ENCODE peak calls at places on chromosomes 3 and 15, in five cellular contexts. One of them, this sample, is unnamed. For H3K4me1, the result is how much of the 10 kb centered on the place peaks cover.

GRCh38 chr15:58260911-58261267 is 122.7 kb downstream of the AQP9 start:
- DNase-seq in MM.1S: no peak
- DNase-seq in hepatocyte: no peak
- DNase-seq in endothelial cell of umbilical vein: no peak
- DNase-seq in fibroblast of lung: peak
- DNase-seq in this sample: no peak

GRCh38 chr3:68057637-68058320 is 403.4 kb upstream of the SUCLG2 start:
- DNase-seq in fibroblast of lung: no peak
- DNase-seq in endothelial cell of umbilical vein: no peak
- DNase-seq in hepatocyte: no peak
- DNase-seq in MM.1S: no peak
- DNase-seq in this sample: no peak

GRCh38 chr15:81955709-81956108 is 90.1 kb downstream of the MEX3B start:
- DNase-seq in hepatocyte: no peak
- DNase-seq in endothelial cell of umbilical vein: no peak
- DNase-seq in MM.1S: no peak
- DNase-seq in fibroblast of lung: peak
- DNase-seq in this sample: no peak

GRCh38 chr15:25095179-25095578 is 140.4 kb downstream of the SNRPN start:
- DNase-seq in endothelial cell of umbilical vein: no peak
- DNase-seq in fibroblast of lung: no peak
- DNase-seq in MM.1S: no peak
- DNase-seq in hepatocyte: no peak
- DNase-seq in this sample: no peak

GRCh38 chr3:171000281-171000680 is 26.2 kb downstream of the SLC2A2 start:
- DNase-seq in fibroblast of lung: no peak
- DNase-seq in endothelial cell of umbilical vein: no peak
- DNase-seq in MM.1S: no peak
- DNase-seq in hepatocyte: no peak
- DNase-seq in this sample: no peak

GRCh38 chr3:141877911-141878310 is 1.5 kb downstream of the ATP1B3 start:
- DNase-seq in MM.1S: no peak
- DNase-seq in hepatocyte: peak
- DNase-seq in fibroblast of lung: peak
- DNase-seq in endothelial cell of umbilical vein: peak
- DNase-seq in this sample: peak

GRCh38 chr15:58330468-58330793 is 101.4 kb upstream of the LIPC start:
- DNase-seq in MM.1S: no peak
- DNase-seq in hepatocyte: no peak
- DNase-seq in endothelial cell of umbilical vein: no peak
- DNase-seq in fibroblast of lung: no peak
- DNase-seq in this sample: no peak

GRCh38 chr15:98077186-98077585 is 116.7 kb downstream of the ARRDC4 start:
- DNase-seq in fibroblast of lung: no peak
- DNase-seq in hepatocyte: peak
- DNase-seq in MM.1S: no peak
- DNase-seq in endothelial cell of umbilical vein: no peak
- DNase-seq in this sample: no peak

GRCh38 chr15:73573572-73573971 is 59.6 kb downstream of the NPTN start:
- DNase-seq in hepatocyte: peak
- DNase-seq in MM.1S: no peak
- DNase-seq in endothelial cell of umbilical vein: peak
- DNase-seq in fibroblast of lung: peak
- DNase-seq in this sample: no peak

GRCh38 chr3:16056210-16056607 is 118.3 kb upstream of the GALNT15 start:
- DNase-seq in hepatocyte: peak
- DNase-seq in MM.1S: no peak
- DNase-seq in endothelial cell of umbilical vein: peak
- DNase-seq in fibroblast of lung: peak
- DNase-seq in this sample: no peak

GRCh38 chr3:58521917-58522680 is 14.9 kb downstream of the ACOX2 start:
- DNase-seq in endothelial cell of umbilical vein: no peak
- DNase-seq in hepatocyte: peak
- DNase-seq in fibroblast of lung: no peak
- DNase-seq in MM.1S: no peak
- DNase-seq in this sample: peak

GRCh38 chr3:72068621-72069020 is 283.7 kb upstream of the PROK2 start:
- DNase-seq in MM.1S: no peak
- DNase-seq in endothelial cell of umbilical vein: no peak
- DNase-seq in hepatocyte: no peak
- DNase-seq in fibroblast of lung: peak
- DNase-seq in this sample: no peak

GRCh38 chr3:169964176-169964575 is 2.4 kb upstream of the SEC62 start:
- DNase-seq in endothelial cell of umbilical vein: no peak
- DNase-seq in fibroblast of lung: no peak
- DNase-seq in MM.1S: no peak
- DNase-seq in hepatocyte: no peak
- DNase-seq in this sample: no peak

GRCh38 chr15:42163291-42163690 is 6.9 kb upstream of the PLA2G4F start:
- DNase-seq in endothelial cell of umbilical vein: no peak
- DNase-seq in hepatocyte: no peak
- DNase-seq in fibroblast of lung: no peak
- DNase-seq in MM.1S: no peak
- DNase-seq in this sample: no peak

GRCh38 chr3:165206454-165207266 is 10.5 kb upstream of the SLITRK3 start:
- DNase-seq in fibroblast of lung: peak
- DNase-seq in MM.1S: peak
- DNase-seq in hepatocyte: peak
- DNase-seq in endothelial cell of umbilical vein: peak
- DNase-seq in this sample: peak

GRCh38 chr3:115627180-115628074 is 4.1 kb downstream of the GAP43 start:
- DNase-seq in fibroblast of lung: no peak
- DNase-seq in endothelial cell of umbilical vein: no peak
- DNase-seq in hepatocyte: no peak
- DNase-seq in MM.1S: peak
- DNase-seq in this sample: peak

GRCh38 chr15:67824157-67824899 is 981 bp upstream of the SKOR1 start:
- DNase-seq in hepatocyte: no peak
- DNase-seq in fibroblast of lung: no peak
- DNase-seq in MM.1S: no peak
- DNase-seq in endothelial cell of umbilical vein: no peak
- DNase-seq in this sample: no peak

GRCh38 chr15:67821784-67822451 is 3.4 kb upstream of the SKOR1 start:
- DNase-seq in endothelial cell of umbilical vein: no peak
- DNase-seq in hepatocyte: no peak
- DNase-seq in MM.1S: no peak
- DNase-seq in fibroblast of lung: no peak
- DNase-seq in this sample: peak

GRCh38 chr15:67823371-67824156 is 1.7 kb upstream of the SKOR1 start:
- DNase-seq in MM.1S: no peak
- DNase-seq in fibroblast of lung: no peak
- DNase-seq in hepatocyte: no peak
- DNase-seq in endothelial cell of umbilical vein: no peak
- DNase-seq in this sample: peak

GRCh38 chr15:67820992-67821783 is 4.1 kb upstream of the SKOR1 start:
- DNase-seq in hepatocyte: peak
- DNase-seq in fibroblast of lung: peak
- DNase-seq in endothelial cell of umbilical vein: peak
- DNase-seq in MM.1S: no peak
- DNase-seq in this sample: peak

DNA sequence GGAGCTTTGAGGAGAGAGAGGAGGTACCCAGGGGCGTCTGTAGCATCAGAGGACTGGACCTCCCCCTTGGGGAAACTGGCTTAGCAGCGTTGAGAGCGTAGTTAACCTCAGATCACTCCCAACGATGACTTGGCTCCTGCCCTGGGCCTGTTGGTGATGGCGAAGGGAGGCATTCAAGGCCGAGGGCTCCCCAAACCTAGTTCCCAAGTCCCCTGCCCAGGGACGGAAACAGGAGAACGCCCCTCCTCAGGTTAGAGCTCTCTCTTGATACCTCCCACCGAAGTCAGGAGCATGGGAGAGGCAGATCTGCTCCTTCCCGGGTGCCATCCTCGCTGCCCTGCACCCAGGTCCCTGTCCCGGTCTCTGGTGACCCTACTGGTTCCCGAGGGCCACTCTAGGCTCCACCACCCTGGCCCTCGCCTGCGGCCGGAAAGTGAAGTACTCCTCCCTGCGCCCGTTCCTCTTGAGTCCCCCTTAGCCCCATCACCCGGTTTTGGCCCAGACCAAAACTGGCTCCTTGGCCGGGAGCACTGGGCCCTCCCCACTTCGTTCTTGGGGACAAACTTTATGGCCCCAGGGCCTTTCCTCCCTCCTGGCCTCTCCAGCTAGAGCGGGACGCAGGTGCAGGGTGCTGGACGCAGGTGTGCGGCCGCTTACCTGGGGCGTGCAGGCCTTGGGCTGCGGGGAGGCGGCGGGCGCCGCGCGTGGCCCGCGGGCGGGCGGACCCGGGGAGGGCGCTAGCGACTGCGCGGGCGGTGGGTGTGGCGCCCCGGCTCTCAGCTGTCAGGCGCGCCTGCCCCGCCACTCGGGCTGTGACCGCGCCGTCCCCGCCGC is 2.6 kb upstream of the SKOR1 start:
- DNase-seq in endothelial cell of umbilical vein: no peak
- DNase-seq in hepatocyte: no peak
- DNase-seq in fibroblast of lung: no peak
- DNase-seq in MM.1S: no peak
- DNase-seq in this sample: no peak
- TF ChIP-seq EZH2 in endothelial cell of umbilical vein: no peak
- TF ChIP-seq EZH2 in hepatocyte: no peak
- TF ChIP-seq EZH2 in fibroblast of lung: peak
- TF ChIP-seq EZH2 in MM.1S: no peak
- TF ChIP-seq EZH2 in this sample: no peak

DNA sequence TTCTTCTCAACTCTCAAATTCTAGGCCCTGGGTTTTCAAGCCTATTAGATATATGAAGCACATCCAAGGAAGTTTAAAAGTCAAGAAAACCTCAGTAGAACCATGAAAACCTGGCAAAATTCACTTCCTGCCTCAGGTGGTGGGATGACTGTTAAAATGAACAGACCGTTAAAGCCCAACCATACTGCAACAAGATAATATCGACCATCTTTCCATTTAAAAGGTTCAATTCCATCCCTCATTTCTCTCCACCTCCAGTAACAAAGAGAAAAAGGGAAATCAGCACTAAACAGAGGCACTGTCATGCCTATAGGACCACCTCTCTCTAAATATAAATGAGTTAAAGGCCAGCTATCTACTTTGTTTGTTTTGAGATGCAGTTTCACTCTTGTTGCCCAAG is 31.2 kb downstream of the EDC3 start:
- DNase-seq in fibroblast of lung: no peak
- DNase-seq in endothelial cell of umbilical vein: no peak
- DNase-seq in MM.1S: no peak
- DNase-seq in hepatocyte: no peak
- DNase-seq in this sample: no peak
- H3K27ac ChIP-seq in fibroblast of lung: no peak
- H3K27ac ChIP-seq in endothelial cell of umbilical vein: peak
- H3K27ac ChIP-seq in MM.1S: no peak
- H3K27ac ChIP-seq in hepatocyte: peak
- H3K27ac ChIP-seq in this sample: no peak

GRCh38 chr3:25420885-25421284 is 7.2 kb upstream of the RARB start:
- DNase-seq in fibroblast of lung: no peak
- DNase-seq in MM.1S: no peak
- DNase-seq in hepatocyte: no peak
- DNase-seq in endothelial cell of umbilical vein: no peak
- DNase-seq in this sample: no peak

GRCh38 chr3:25424238-25425013 is 3.6 kb upstream of the RARB start:
- DNase-seq in MM.1S: no peak
- DNase-seq in endothelial cell of umbilical vein: no peak
- DNase-seq in hepatocyte: peak
- DNase-seq in fibroblast of lung: no peak
- DNase-seq in this sample: no peak

GRCh38 chr3:25421747-25422146 is 6.3 kb upstream of the RARB start:
- DNase-seq in MM.1S: no peak
- DNase-seq in endothelial cell of umbilical vein: no peak
- DNase-seq in fibroblast of lung: no peak
- DNase-seq in hepatocyte: peak
- DNase-seq in this sample: no peak

GRCh38 chr3:25426408-25426807 is 1.7 kb upstream of the RARB start:
- DNase-seq in endothelial cell of umbilical vein: no peak
- DNase-seq in hepatocyte: no peak
- DNase-seq in fibroblast of lung: no peak
- DNase-seq in MM.1S: no peak
- DNase-seq in this sample: peak

DNA sequence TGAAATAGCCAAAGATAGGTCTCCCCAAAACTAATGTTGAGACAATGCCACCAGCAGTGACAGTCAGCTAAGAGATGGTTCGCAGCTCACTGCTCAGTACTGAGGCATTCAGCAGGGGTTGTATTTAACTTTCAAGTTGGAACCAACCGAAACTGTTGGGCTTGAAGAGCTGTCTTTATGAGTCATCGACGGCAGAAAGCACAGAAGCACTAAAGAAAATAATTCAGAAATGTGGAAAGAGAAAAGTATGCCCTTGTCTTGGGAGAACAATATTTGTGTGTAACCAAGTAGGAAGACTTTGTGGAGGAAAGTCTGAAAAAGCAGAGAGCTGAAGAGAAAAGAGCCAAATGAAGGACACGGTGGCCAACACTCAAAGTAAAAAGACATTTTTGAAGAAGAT is 4.3 kb upstream of the RARB start:
- DNase-seq in fibroblast of lung: peak
- DNase-seq in hepatocyte: peak
- DNase-seq in MM.1S: peak
- DNase-seq in endothelial cell of umbilical vein: no peak
- DNase-seq in this sample: no peak
- H3K4me1 ChIP-seq in fibroblast of lung: under half
- H3K4me1 ChIP-seq in hepatocyte: under half
- H3K4me1 ChIP-seq in MM.1S: under half
- H3K4me1 ChIP-seq in endothelial cell of umbilical vein: under half
- H3K4me1 ChIP-seq in this sample: under half

GRCh38 chr3:128433630-128434185 is 33.0 kb downstream of the DNAJB8 start:
- DNase-seq in MM.1S: no peak
- DNase-seq in hepatocyte: no peak
- DNase-seq in endothelial cell of umbilical vein: no peak
- DNase-seq in fibroblast of lung: no peak
- DNase-seq in this sample: no peak

GRCh38 chr3:128431803-128432300 is 34.8 kb downstream of the DNAJB8 start:
- DNase-seq in endothelial cell of umbilical vein: no peak
- DNase-seq in fibroblast of lung: no peak
- DNase-seq in hepatocyte: no peak
- DNase-seq in MM.1S: no peak
- DNase-seq in this sample: no peak

GRCh38 chr3:128432898-128433629 is 33.6 kb downstream of the DNAJB8 start:
- DNase-seq in fibroblast of lung: no peak
- DNase-seq in hepatocyte: peak
- DNase-seq in MM.1S: no peak
- DNase-seq in endothelial cell of umbilical vein: no peak
- DNase-seq in this sample: peak

GRCh38 chr3:128430731-128431130 is 36.0 kb downstream of the DNAJB8 start:
- DNase-seq in fibroblast of lung: no peak
- DNase-seq in endothelial cell of umbilical vein: no peak
- DNase-seq in MM.1S: no peak
- DNase-seq in hepatocyte: no peak
- DNase-seq in this sample: no peak

DNA sequence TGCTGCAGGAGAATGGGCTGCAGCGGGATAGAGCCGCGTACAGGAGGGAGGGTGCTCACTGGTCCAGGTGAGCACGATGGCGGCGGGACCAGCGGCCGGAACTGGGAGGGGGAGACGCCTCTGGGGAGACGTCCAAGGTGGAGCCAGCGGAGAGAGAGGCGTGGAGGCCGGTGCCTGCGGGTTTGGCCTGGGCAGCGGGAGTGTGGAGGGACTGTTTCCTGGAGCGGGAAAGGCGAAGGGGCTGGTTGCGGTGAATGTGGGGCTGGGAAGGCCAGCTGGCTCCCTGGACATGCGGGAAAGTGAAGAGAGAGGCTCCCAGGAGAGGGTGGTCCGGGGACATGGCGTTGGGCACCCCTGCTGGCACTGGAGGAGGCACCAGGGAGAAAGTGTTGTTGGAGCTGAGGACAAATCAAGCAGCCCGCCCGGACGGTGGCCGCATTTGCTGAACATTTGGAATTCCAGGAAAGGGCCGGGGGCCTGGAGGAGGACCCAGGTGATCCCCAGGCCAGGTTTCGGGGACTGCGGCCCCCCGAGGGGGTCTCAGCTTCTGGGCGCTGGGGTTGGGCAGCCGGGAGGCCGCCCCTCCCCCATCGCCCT is 34.3 kb downstream of the DNAJB8 start:
- DNase-seq in fibroblast of lung: no peak
- DNase-seq in endothelial cell of umbilical vein: no peak
- DNase-seq in MM.1S: no peak
- DNase-seq in hepatocyte: no peak
- DNase-seq in this sample: peak
- TF ChIP-seq EZH2 in fibroblast of lung: peak
- TF ChIP-seq EZH2 in endothelial cell of umbilical vein: peak
- TF ChIP-seq EZH2 in MM.1S: no peak
- TF ChIP-seq EZH2 in hepatocyte: no peak
- TF ChIP-seq EZH2 in this sample: peak

This sample was measured in neural progenitor cell.